ENCODE peak calls at places on chromosomes 4 and X, in seven cellular contexts. H, Y, U, G, S, I and O are unnamed samples.

GRCh38 chr4:174681723-174682300 is 147.2 kb downstream of the GLRA3 start:
- DNase-seq in H (no peak), S (no peak), U (no peak), G (no peak), Y (no peak), I (no peak), O (no peak)

GRCh38 chr4:98861100-98861499 is 67.8 kb downstream of the EIF4E start:
- DNase-seq in U (no peak), G (no peak), Y (no peak), I (no peak), H (no peak), S (no peak), O (no peak)

GRCh38 chr4:20760053-20760452 is 59.8 kb downstream of the PACRGL start:
- DNase-seq in Y (peak), I (no peak), G (peak), S (no peak), H (no peak), U (no peak), O (no peak)

GRCh38 chrX:41515376-41515775 is 68.2 kb downstream of the NYX start:
- DNase-seq in H (no peak), U (no peak), Y (no peak), S (no peak), G (no peak), I (no peak), O (no peak)

GRCh38 chrX:112760697-112761096 is 79.9 kb downstream of the AMOT start:
- DNase-seq in S (no peak), U (no peak), H (no peak), G (no peak), Y (no peak), I (no peak), O (no peak)

GRCh38 chr4:124278477-124278876 is 434.1 kb downstream of the ANKRD50 start:
- DNase-seq in Y (no peak), H (no peak), G (no peak), U (no peak), I (no peak), S (no peak), O (no peak)

GRCh38 chr4:109600431-109600830 is 40.4 kb downstream of the MCUB start:
- DNase-seq in G (no peak), Y (no peak), S (no peak), I (no peak), U (no peak), H (no peak), O (no peak)

GRCh38 chrX:39559229-39559628 is 538.5 kb downstream of the BCOR start:
- DNase-seq in I (no peak), U (no peak), Y (no peak), G (no peak), S (no peak), H (no peak), O (no peak)

GRCh38 chr4:56302102-56302501 is 85.2 kb downstream of the AASDH start:
- DNase-seq in G (no peak), I (no peak), S (no peak), Y (no peak), H (no peak), U (no peak), O (no peak)

GRCh38 chrX:108270739-108271396 is 167.4 kb downstream of the COL4A6 start:
- DNase-seq in I (no peak), Y (peak), H (no peak), U (no peak), G (no peak), S (no peak), O (no peak)

GRCh38 chr4:51843309-51844156 is 580 bp downstream of the DCUN1D4 start:
- DNase-seq in S (peak), Y (peak), U (peak), I (peak), G (peak), H (peak), O (peak)

GRCh38 chrX:132968282-132968681 is 9.9 kb upstream of the HS6ST2 start:
- DNase-seq in Y (no peak), U (no peak), I (no peak), S (no peak), G (no peak), H (no peak), O (no peak)

GRCh38 chr4:22458112-22458511 is 57.8 kb downstream of the ADGRA3 start:
- DNase-seq in H (no peak), G (no peak), U (no peak), I (no peak), Y (no peak), S (peak), O (no peak)

GRCh38 chr4:159608434-159608833 is 505.6 kb downstream of the RAPGEF2 start:
- DNase-seq in H (no peak), Y (no peak), U (no peak), I (no peak), S (no peak), G (no peak), O (no peak)
- TF ChIP-seq CTCF in H (no peak), Y (no peak), U (no peak), I (no peak), S (no peak), G (no peak), O (no peak)

DNA sequence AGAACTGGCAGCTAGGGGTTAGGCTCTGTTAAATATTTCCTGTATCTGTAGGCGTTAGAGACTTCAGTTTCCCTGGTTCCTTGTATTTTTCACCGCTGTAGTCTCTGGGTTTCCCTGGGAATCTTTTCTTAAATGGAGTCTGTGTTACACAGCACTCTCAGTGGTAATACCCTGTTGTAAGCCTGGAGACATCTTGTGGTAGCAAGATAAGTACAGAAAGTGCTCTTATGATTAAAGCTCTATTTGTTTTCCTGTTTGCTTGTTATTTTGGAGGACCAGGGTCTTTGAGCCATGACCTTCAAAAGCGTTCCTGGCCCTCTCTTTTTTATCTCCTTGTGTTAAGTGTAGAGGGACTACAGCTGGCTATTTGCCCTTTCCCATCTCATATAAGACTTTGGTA is 782.4 kb downstream of the FAT4 start:
- DNase-seq in U (no peak), G (no peak), Y (no peak), H (no peak), I (no peak), S (no peak), O (no peak)
- TF ChIP-seq CTCF in U (no peak), G (no peak), Y (no peak), H (no peak), I (no peak), S (no peak), O (no peak)

GRCh38 chr4:107167051-107167450 is 130.9 kb upstream of the DKK2 start:
- DNase-seq in G (no peak), S (no peak), H (no peak), I (no peak), U (no peak), Y (no peak), O (no peak)

GRCh38 chr4:107164962-107165361 is 128.8 kb upstream of the DKK2 start:
- DNase-seq in G (no peak), H (no peak), U (no peak), I (no peak), Y (no peak), S (no peak), O (no peak)

DNA sequence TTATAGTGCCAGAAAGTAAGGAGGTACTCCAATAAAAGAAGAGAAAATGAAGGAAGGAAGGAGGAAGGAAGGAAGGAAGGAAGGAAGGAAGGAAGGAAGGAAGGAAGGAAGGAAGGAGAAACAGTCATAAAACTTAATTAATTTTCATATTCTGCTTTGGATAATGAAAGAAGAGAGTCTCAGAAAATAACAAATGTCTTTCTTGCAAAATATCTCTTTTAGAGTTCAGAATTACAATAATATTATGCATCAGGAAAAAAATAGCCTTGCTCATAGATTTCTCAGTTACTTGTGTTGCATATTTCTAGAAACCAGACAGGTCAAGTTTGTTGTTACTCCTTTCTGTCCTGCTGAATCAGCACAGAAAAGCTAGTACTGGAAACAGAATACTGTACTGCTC is 130.1 kb upstream of the DKK2 start:
- DNase-seq in Y (no peak), I (no peak), H (no peak), S (no peak), G (no peak), U (no peak), O (no peak)
- TF ChIP-seq CTCF in Y (no peak), I (no peak), H (no peak), S (no peak), G (no peak), U (no peak), O (no peak)

GRCh38 chrX:97387004-97387403 is 503.3 kb downstream of the RPA4 start:
- DNase-seq in G (no peak), S (no peak), I (no peak), Y (no peak), H (no peak), U (no peak), O (no peak)

GRCh38 chrX:97380200-97380599 is 496.5 kb downstream of the RPA4 start:
- DNase-seq in S (no peak), H (no peak), I (no peak), U (no peak), Y (no peak), G (no peak), O (no peak)

GRCh38 chrX:97389761-97390192 is 506.1 kb downstream of the RPA4 start:
- DNase-seq in I (no peak), G (no peak), U (no peak), Y (peak), H (no peak), S (no peak), O (no peak)

GRCh38 chrX:97384685-97385084 is 501.0 kb downstream of the RPA4 start:
- DNase-seq in Y (no peak), U (no peak), H (no peak), I (no peak), G (no peak), S (no peak), O (no peak)
- TF ChIP-seq CTCF in Y (no peak), U (no peak), H (no peak), I (no peak), G (no peak), S (no peak), O (no peak)